ENCODE peak calls at places on chromosomes 16 and 17, in six cellular contexts. One of them, this sample, is unnamed.

GRCh38 chr16:66260522-66261290 is 105.8 kb upstream of the CDH5 start:
- DNase-seq in HFF-Myc: no peak
- DNase-seq in psoas muscle: no peak
- DNase-seq in heart left ventricle: no peak
- DNase-seq in colonic mucosa: no peak
- DNase-seq in retinal pigment epithelial cell: no peak
- DNase-seq in this sample: no peak

GRCh38 chr16:89711601-89712475 is 8.9 kb downstream of the VPS9D1 start:
- DNase-seq in retinal pigment epithelial cell: no peak
- DNase-seq in heart left ventricle: peak; percentile 40
- DNase-seq in HFF-Myc: no peak
- DNase-seq in colonic mucosa: peak; percentile 68
- DNase-seq in psoas muscle: no peak
- DNase-seq in this sample: no peak

GRCh38 chr16:79752421-79752820 is 151.9 kb upstream of the MAF start:
- DNase-seq in retinal pigment epithelial cell: no peak
- DNase-seq in psoas muscle: no peak
- DNase-seq in heart left ventricle: no peak
- DNase-seq in colonic mucosa: no peak
- DNase-seq in HFF-Myc: no peak
- DNase-seq in this sample: no peak

GRCh38 chr16:19520861-19521331 is 1.0 kb downstream of the GDE1 start:
- DNase-seq in HFF-Myc: no peak
- DNase-seq in psoas muscle: no peak
- DNase-seq in heart left ventricle: no peak
- DNase-seq in retinal pigment epithelial cell: no peak
- DNase-seq in colonic mucosa: peak; percentile 66
- DNase-seq in this sample: no peak

GRCh38 chr16:17334096-17334495 is 136.7 kb downstream of the XYLT1 start:
- DNase-seq in heart left ventricle: no peak
- DNase-seq in psoas muscle: no peak
- DNase-seq in retinal pigment epithelial cell: peak; percentile 44
- DNase-seq in HFF-Myc: no peak
- DNase-seq in colonic mucosa: no peak
- DNase-seq in this sample: peak; percentile 85

GRCh38 chr17:41333836-41334235 is 16.8 kb downstream of the KRT33A start:
- DNase-seq in heart left ventricle: no peak
- DNase-seq in psoas muscle: no peak
- DNase-seq in colonic mucosa: no peak
- DNase-seq in retinal pigment epithelial cell: no peak
- DNase-seq in HFF-Myc: no peak
- DNase-seq in this sample: no peak

GRCh38 chr17:27038676-27039075 is 255.2 kb upstream of the WSB1 start:
- DNase-seq in psoas muscle: no peak
- DNase-seq in colonic mucosa: no peak
- DNase-seq in heart left ventricle: no peak
- DNase-seq in retinal pigment epithelial cell: no peak
- DNase-seq in HFF-Myc: no peak
- DNase-seq in this sample: no peak

GRCh38 chr17:68462381-68463210 is 5.3 kb upstream of the WIPI1 start:
- DNase-seq in heart left ventricle: peak; percentile 82
- DNase-seq in psoas muscle: peak; percentile 51
- DNase-seq in colonic mucosa: peak; percentile 80
- DNase-seq in HFF-Myc: peak; percentile 69
- DNase-seq in retinal pigment epithelial cell: no peak
- DNase-seq in this sample: peak; percentile 79

GRCh38 chr17:57868007-57868774 is 18.3 kb upstream of the MRPS23 start:
- DNase-seq in psoas muscle: peak; percentile 88
- DNase-seq in retinal pigment epithelial cell: peak; percentile 66
- DNase-seq in colonic mucosa: peak; percentile 48
- DNase-seq in HFF-Myc: peak; percentile 91
- DNase-seq in heart left ventricle: peak; percentile 84
- DNase-seq in this sample: peak; percentile 93

GRCh38 chr16:12356622-12357365 is 380.3 kb downstream of the SNX29 start:
- DNase-seq in retinal pigment epithelial cell: no peak
- DNase-seq in psoas muscle: no peak
- DNase-seq in colonic mucosa: no peak
- DNase-seq in heart left ventricle: no peak
- DNase-seq in HFF-Myc: no peak
- DNase-seq in this sample: no peak
- H3K4me3 ChIP-seq in retinal pigment epithelial cell: no peak overlapping the region
- H3K4me3 ChIP-seq in psoas muscle: no peak overlapping the region
- H3K4me3 ChIP-seq in colonic mucosa: no peak overlapping the region
- H3K4me3 ChIP-seq in heart left ventricle: no peak overlapping the region
- H3K4me3 ChIP-seq in HFF-Myc: no peak overlapping the region
- H3K4me3 ChIP-seq in this sample: no peak overlapping the region

GRCh38 chr17:7552621-7553051 is 3.8 kb downstream of the TNFSF12 start:
- DNase-seq in HFF-Myc: no peak
- DNase-seq in retinal pigment epithelial cell: no peak
- DNase-seq in heart left ventricle: no peak
- DNase-seq in colonic mucosa: no peak
- DNase-seq in psoas muscle: no peak
- DNase-seq in this sample: no peak

GRCh38 chr17:7549401-7550055 is 670 bp downstream of the TNFSF12 start:
- DNase-seq in colonic mucosa: peak; percentile 57
- DNase-seq in heart left ventricle: no peak
- DNase-seq in retinal pigment epithelial cell: no peak
- DNase-seq in HFF-Myc: no peak
- DNase-seq in psoas muscle: no peak
- DNase-seq in this sample: no peak

GRCh38 chr17:7551396-7551795 is 2.5 kb downstream of the TNFSF12 start:
- DNase-seq in retinal pigment epithelial cell: no peak
- DNase-seq in colonic mucosa: no peak
- DNase-seq in heart left ventricle: no peak
- DNase-seq in psoas muscle: no peak
- DNase-seq in HFF-Myc: no peak
- DNase-seq in this sample: no peak

GRCh38 chr17:7550359-7550758 is 1.5 kb downstream of the TNFSF12 start:
- DNase-seq in heart left ventricle: no peak
- DNase-seq in colonic mucosa: no peak
- DNase-seq in psoas muscle: no peak
- DNase-seq in HFF-Myc: no peak
- DNase-seq in retinal pigment epithelial cell: no peak
- DNase-seq in this sample: no peak

GRCh38 chr17:7548585-7549400 is at the start of gene TNFSF12:
- DNase-seq in psoas muscle: peak; percentile 76
- DNase-seq in retinal pigment epithelial cell: no peak
- DNase-seq in colonic mucosa: peak; percentile 73
- DNase-seq in HFF-Myc: no peak
- DNase-seq in heart left ventricle: peak; percentile 87
- DNase-seq in this sample: peak; percentile 28
- TF ChIP-seq CTCF in psoas muscle: peak; percentile 12
- TF ChIP-seq CTCF in retinal pigment epithelial cell: peak; percentile 6
- TF ChIP-seq CTCF in colonic mucosa: no peak
- TF ChIP-seq CTCF in HFF-Myc: no peak
- TF ChIP-seq CTCF in heart left ventricle: no peak
- TF ChIP-seq CTCF in this sample: no peak

GRCh38 chr17:78335176-78335575 is 24.7 kb downstream of the SOCS3 start:
- DNase-seq in colonic mucosa: no peak
- DNase-seq in heart left ventricle: no peak
- DNase-seq in retinal pigment epithelial cell: no peak
- DNase-seq in HFF-Myc: no peak
- DNase-seq in psoas muscle: no peak
- DNase-seq in this sample: no peak
- H3K4me3 ChIP-seq in colonic mucosa: no peak overlapping the region
- H3K4me3 ChIP-seq in heart left ventricle: no peak overlapping the region
- H3K4me3 ChIP-seq in retinal pigment epithelial cell: no peak overlapping the region
- H3K4me3 ChIP-seq in HFF-Myc: no peak overlapping the region
- H3K4me3 ChIP-seq in psoas muscle: no peak overlapping the region
- H3K4me3 ChIP-seq in this sample: no peak overlapping the region

GRCh38 chr17:71441098-71441497 is 679.7 kb upstream of the SOX9 start:
- DNase-seq in colonic mucosa: peak; percentile 24
- DNase-seq in retinal pigment epithelial cell: peak; percentile 99
- DNase-seq in psoas muscle: no peak
- DNase-seq in HFF-Myc: peak; percentile 72
- DNase-seq in heart left ventricle: no peak
- DNase-seq in this sample: peak; percentile 82

GRCh38 chr17:71436479-71436878 is 684.3 kb upstream of the SOX9 start:
- DNase-seq in heart left ventricle: no peak
- DNase-seq in retinal pigment epithelial cell: no peak
- DNase-seq in colonic mucosa: no peak
- DNase-seq in HFF-Myc: no peak
- DNase-seq in psoas muscle: no peak
- DNase-seq in this sample: no peak

GRCh38 chr17:71437176-71437575 is 683.6 kb upstream of the SOX9 start:
- DNase-seq in retinal pigment epithelial cell: no peak
- DNase-seq in heart left ventricle: no peak
- DNase-seq in HFF-Myc: no peak
- DNase-seq in psoas muscle: no peak
- DNase-seq in colonic mucosa: no peak
- DNase-seq in this sample: peak; percentile 35

GRCh38 chr17:71440513-71440912 is 680.3 kb upstream of the SOX9 start:
- DNase-seq in retinal pigment epithelial cell: no peak
- DNase-seq in heart left ventricle: no peak
- DNase-seq in colonic mucosa: peak; percentile 26
- DNase-seq in psoas muscle: no peak
- DNase-seq in HFF-Myc: no peak
- DNase-seq in this sample: no peak

GRCh38 chr17:71438631-71439146 is 682.1 kb upstream of the SOX9 start:
- DNase-seq in heart left ventricle: no peak
- DNase-seq in retinal pigment epithelial cell: peak; percentile 92
- DNase-seq in psoas muscle: no peak
- DNase-seq in HFF-Myc: peak; percentile 86
- DNase-seq in colonic mucosa: no peak
- DNase-seq in this sample: peak; percentile 93
- TF ChIP-seq CTCF in heart left ventricle: no peak
- TF ChIP-seq CTCF in retinal pigment epithelial cell: no peak
- TF ChIP-seq CTCF in psoas muscle: no peak
- TF ChIP-seq CTCF in HFF-Myc: no peak
- TF ChIP-seq CTCF in colonic mucosa: no peak
- TF ChIP-seq CTCF in this sample: no peak

GRCh38 chr17:31460226-31460721 is 68.8 kb downstream of the RAB11FIP4 start:
- DNase-seq in HFF-Myc: no peak
- DNase-seq in retinal pigment epithelial cell: no peak
- DNase-seq in heart left ventricle: no peak
- DNase-seq in colonic mucosa: no peak
- DNase-seq in psoas muscle: no peak
- DNase-seq in this sample: no peak
- H3K4me3 ChIP-seq in HFF-Myc: no peak overlapping the region
- H3K4me3 ChIP-seq in retinal pigment epithelial cell: no peak overlapping the region
- H3K4me3 ChIP-seq in heart left ventricle: no peak overlapping the region
- H3K4me3 ChIP-seq in colonic mucosa: no peak overlapping the region
- H3K4me3 ChIP-seq in psoas muscle: no peak overlapping the region
- H3K4me3 ChIP-seq in this sample: no peak overlapping the region

GRCh38 chr16:85126731-85127662 is 14.7 kb upstream of the CIBAR2 start:
- DNase-seq in psoas muscle: peak; percentile 80
- DNase-seq in heart left ventricle: no peak
- DNase-seq in colonic mucosa: no peak
- DNase-seq in retinal pigment epithelial cell: peak; percentile 55
- DNase-seq in HFF-Myc: peak; percentile 85
- DNase-seq in this sample: peak; percentile 72
- TF ChIP-seq CTCF in psoas muscle: no peak
- TF ChIP-seq CTCF in heart left ventricle: no peak
- TF ChIP-seq CTCF in colonic mucosa: no peak
- TF ChIP-seq CTCF in retinal pigment epithelial cell: no peak
- TF ChIP-seq CTCF in HFF-Myc: no peak
- TF ChIP-seq CTCF in this sample: peak; percentile 7

DNA sequence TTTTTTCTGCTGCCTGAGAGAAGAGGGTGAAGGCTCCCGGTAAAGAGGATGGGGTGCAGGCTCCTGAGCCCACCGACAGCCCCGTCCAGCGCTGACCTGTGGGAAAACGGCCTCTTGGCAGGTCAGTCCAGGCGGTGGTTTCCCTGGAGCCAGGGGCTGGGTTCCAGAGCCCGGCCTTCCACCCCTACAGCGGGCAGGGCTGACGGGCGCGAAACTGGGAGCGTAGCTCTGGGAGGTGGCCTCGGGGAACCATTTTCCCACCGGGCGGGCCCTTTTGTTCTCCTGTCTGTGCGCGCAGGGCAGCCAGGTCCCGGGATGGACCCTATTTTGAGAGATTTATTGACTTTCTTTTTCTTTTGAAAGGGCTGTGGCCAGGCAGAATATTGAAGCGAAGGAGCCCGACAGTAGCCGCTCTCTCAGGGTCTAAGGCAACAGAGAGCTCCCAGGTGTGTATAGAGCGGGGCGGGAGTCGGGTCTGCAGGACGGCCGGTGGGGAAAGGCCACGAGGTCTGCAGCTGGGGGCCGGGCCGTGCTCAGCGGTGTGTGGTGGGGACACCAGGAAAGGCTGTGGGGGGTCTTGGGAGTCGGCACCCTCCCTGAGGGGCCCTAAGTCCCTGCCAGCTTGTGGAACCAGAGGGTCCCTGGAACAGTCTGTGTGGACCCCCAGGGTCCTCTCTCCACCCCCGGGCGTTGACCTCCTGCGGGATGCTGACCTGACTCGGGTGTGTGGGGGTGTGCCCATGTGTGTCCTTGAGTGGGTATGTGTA is 32.3 kb downstream of the METRNL start:
- DNase-seq in retinal pigment epithelial cell: no peak
- DNase-seq in heart left ventricle: peak; percentile 23
- DNase-seq in colonic mucosa: no peak
- DNase-seq in HFF-Myc: no peak
- DNase-seq in psoas muscle: no peak
- DNase-seq in this sample: no peak
- H3K4me3 ChIP-seq in retinal pigment epithelial cell: no peak overlapping the region
- H3K4me3 ChIP-seq in heart left ventricle: no peak overlapping the region
- H3K4me3 ChIP-seq in colonic mucosa: no peak overlapping the region
- H3K4me3 ChIP-seq in HFF-Myc: no peak overlapping the region
- H3K4me3 ChIP-seq in psoas muscle: no peak overlapping the region
- H3K4me3 ChIP-seq in this sample: no peak overlapping the region

GRCh38 chr17:16352838-16353701 is at the start of gene CENPV:
- DNase-seq in HFF-Myc: no peak
- DNase-seq in heart left ventricle: peak; percentile 36
- DNase-seq in colonic mucosa: peak; percentile 56
- DNase-seq in psoas muscle: peak; percentile 42
- DNase-seq in retinal pigment epithelial cell: no peak
- DNase-seq in this sample: peak; percentile 17
- TF ChIP-seq CTCF in HFF-Myc: no peak
- TF ChIP-seq CTCF in heart left ventricle: no peak
- TF ChIP-seq CTCF in colonic mucosa: no peak
- TF ChIP-seq CTCF in psoas muscle: peak; percentile 43
- TF ChIP-seq CTCF in retinal pigment epithelial cell: no peak
- TF ChIP-seq CTCF in this sample: no peak

GRCh38 chr17:80676564-80676963 is 131.9 kb downstream of the RPTOR start:
- DNase-seq in psoas muscle: no peak
- DNase-seq in HFF-Myc: no peak
- DNase-seq in heart left ventricle: no peak
- DNase-seq in retinal pigment epithelial cell: no peak
- DNase-seq in colonic mucosa: no peak
- DNase-seq in this sample: no peak
- H3K4me3 ChIP-seq in psoas muscle: no peak overlapping the region
- H3K4me3 ChIP-seq in HFF-Myc: no peak overlapping the region
- H3K4me3 ChIP-seq in heart left ventricle: no peak overlapping the region
- H3K4me3 ChIP-seq in retinal pigment epithelial cell: no peak overlapping the region
- H3K4me3 ChIP-seq in colonic mucosa: no peak overlapping the region
- H3K4me3 ChIP-seq in this sample: no peak overlapping the region

GRCh38 chr16:88588148-88588547 is 17.9 kb downstream of the ZC3H18 start:
- DNase-seq in colonic mucosa: no peak
- DNase-seq in retinal pigment epithelial cell: no peak
- DNase-seq in psoas muscle: no peak
- DNase-seq in HFF-Myc: no peak
- DNase-seq in heart left ventricle: no peak
- DNase-seq in this sample: no peak
- TF ChIP-seq CTCF in colonic mucosa: no peak
- TF ChIP-seq CTCF in retinal pigment epithelial cell: no peak
- TF ChIP-seq CTCF in psoas muscle: no peak
- TF ChIP-seq CTCF in HFF-Myc: no peak
- TF ChIP-seq CTCF in heart left ventricle: no peak
- TF ChIP-seq CTCF in this sample: no peak

This sample was measured in AG10803.